ENCODE peak calls at places on chromosome 3, in nine cellular contexts. E is stimulated activated CD8-positive, alpha-beta memory T cell treated with anti-CD3 and anti-CD28 coated beads, Interleukin-2, amount 100 ng/mL, for 48 hours; M is NCI-H69; S is tibial artery; U is mucosa of gallbladder; I is posterior cingulate gyrus; K is mucosa of descending colon; N is DMS 273 treated with DMSO at 0.1 percent for 48 hours; D is sciatic nerve. C is an unnamed sample.
A peak's percentile ranks its signal among the peaks of the same experiment; 100 is the strongest.

GRCh38 chr3:134711284-134711683 is 60.5 kb upstream of the KY start:
- DNase-seq in E (no peak), M (peak; percentile 6), S (no peak), U (no peak), I (no peak), K (no peak), N (no peak), D (no peak), C (no peak)

GRCh38 chr3:150232992-150233451 is 175.1 kb upstream of the TSC22D2 start:
- DNase-seq in E (no peak), M (peak; percentile 28), S (no peak), U (no peak), I (no peak), K (no peak), N (no peak), D (no peak), C (no peak)

GRCh38 chr3:54038391-54038790 is 84.0 kb upstream of the CACNA2D3 start:
- DNase-seq in E (no peak), M (no peak), S (no peak), U (no peak), I (no peak), K (no peak), N (no peak), D (no peak), C (no peak)

GRCh38 chr3:115834068-115834467 is 210.8 kb downstream of the GAP43 start:
- DNase-seq in E (no peak), M (no peak), S (no peak), U (no peak), I (no peak), K (no peak), N (no peak), D (no peak), C (no peak)

GRCh38 chr3:156594229-156594683 is 39.3 kb upstream of the SSR3 start:
- DNase-seq in E (no peak), M (no peak), S (no peak), U (peak; percentile 10), I (no peak), K (no peak), N (no peak), D (no peak), C (no peak)

GRCh38 chr3:54853573-54854404 is 74.1 kb downstream of the LRTM1 start:
- DNase-seq in E (peak; percentile 39), M (peak; percentile 66), S (peak; percentile 73), U (peak; percentile 67), I (peak; percentile 96), K (peak; percentile 60), N (peak; percentile 20), D (peak; percentile 89), C (no peak)

GRCh38 chr3:46811615-46812236 is 51.5 kb downstream of the MYL3 start:
- DNase-seq in E (no peak), M (no peak), S (no peak), U (no peak), I (no peak), K (no peak), N (no peak), D (no peak), C (no peak)

GRCh38 chr3:166498439-166498838 is 661.2 kb upstream of the BCHE start:
- DNase-seq in E (no peak), M (peak; percentile 77), S (no peak), U (no peak), I (no peak), K (no peak), N (no peak), D (no peak), C (no peak)

GRCh38 chr3:10315771-10316344 is 5.1 kb downstream of the SEC13 start:
- DNase-seq in E (no peak), M (no peak), S (no peak), U (no peak), I (no peak), K (no peak), N (no peak), D (no peak), C (no peak)

GRCh38 chr3:169965562-169965961 is 1.0 kb upstream of the SEC62 start:
- DNase-seq in E (no peak), M (peak; percentile 35), S (no peak), U (no peak), I (no peak), K (no peak), N (no peak), D (no peak), C (no peak)

GRCh38 chr3:32819581-32820348 is 2.0 kb downstream of the TRIM71 start:
- DNase-seq in E (no peak), M (no peak), S (no peak), U (no peak), I (no peak), K (no peak), N (no peak), D (no peak), C (no peak)

GRCh38 chr3:58272891-58273290 is 33.2 kb upstream of the RPP14 start:
- DNase-seq in E (no peak), M (no peak), S (no peak), U (no peak), I (no peak), K (no peak), N (no peak), D (no peak), C (no peak)

GRCh38 chr3:159733194-159733860 is 255.3 kb upstream of the IL12A start:
- DNase-seq in E (no peak), M (no peak), S (no peak), U (no peak), I (no peak), K (no peak), N (no peak), D (no peak), C (no peak)

GRCh38 chr3:194306109-194306686 is 44.9 kb downstream of the CPN2 start:
- DNase-seq in E (no peak), M (peak; percentile 80), S (no peak), U (no peak), I (no peak), K (no peak), N (no peak), D (no peak), C (no peak)

GRCh38 chr3:140216249-140216648 is 281.3 kb downstream of the CLSTN2 start:
- DNase-seq in E (no peak), M (peak; percentile 33), S (no peak), U (no peak), I (no peak), K (no peak), N (no peak), D (no peak), C (no peak)